ENCODE peak calls at places on chromosome 3, in eight cellular contexts. O is GM23248, W is Karpas-422, U is PC-3, B is hepatocyte, T is SK-N-SH, D is GM23338, S is PC-9. F is an unnamed sample. For H3K9me2, the result is how much of the 10 kb centered on the place peaks cover.

GRCh38 chr3:182713743-182714517 is 79.4 kb upstream of the ATP11B start:
- DNase-seq in O (peak), W (peak), U (peak), B (peak), T (peak), D (peak), S (peak), F (peak)

GRCh38 chr3:169133178-169134161 is 530.0 kb downstream of the MECOM start:
- DNase-seq in O (peak), W (no peak), U (peak), B (no peak), T (no peak), D (peak), S (no peak), F (no peak)

GRCh38 chr3:183555541-183556081 is at the start of gene KLHL6:
- DNase-seq in O (no peak), W (peak), U (no peak), B (no peak), T (no peak), D (no peak), S (no peak), F (peak)

GRCh38 chr3:100419406-100419805 is 18.1 kb downstream of the LNP1 start:
- DNase-seq in O (no peak), W (peak), U (no peak), B (no peak), T (no peak), D (no peak), S (no peak), F (peak)

GRCh38 chr3:187017511-187018230 is 87.3 kb downstream of the ST6GAL1 start:
- DNase-seq in O (no peak), W (peak), U (no peak), B (no peak), T (no peak), D (no peak), S (no peak), F (no peak)

GRCh38 chr3:169968224-169968623 is 1.6 kb downstream of the SEC62 start:
- DNase-seq in O (no peak), W (no peak), U (no peak), B (no peak), T (no peak), D (no peak), S (no peak), F (no peak)

GRCh38 chr3:43540625-43541024 is 81.2 kb downstream of the ANO10 start:
- DNase-seq in O (peak), W (no peak), U (no peak), B (no peak), T (no peak), D (no peak), S (no peak), F (no peak)

GRCh38 chr3:142027295-142027694 is 122.0 kb downstream of the TFDP2 start:
- DNase-seq in O (peak), W (no peak), U (no peak), B (no peak), T (no peak), D (peak), S (no peak), F (peak)

GRCh38 chr3:190051643-190052042 is 69.1 kb downstream of the P3H2 start:
- DNase-seq in O (no peak), W (no peak), U (no peak), B (no peak), T (no peak), D (peak), S (no peak), F (no peak)

GRCh38 chr3:53170325-53171108 is 9.5 kb downstream of the PRKCD start:
- DNase-seq in O (no peak), W (peak), U (no peak), B (peak), T (no peak), D (no peak), S (no peak), F (peak)

GRCh38 chr3:187368251-187368733 is at the start of gene RTP4:
- DNase-seq in O (peak), W (peak), U (peak), B (peak), T (no peak), D (no peak), S (no peak), F (peak)

GRCh38 chr3:184540777-184541681 is 20.6 kb upstream of the EPHB3 start:
- DNase-seq in O (peak), W (peak), U (peak), B (peak), T (no peak), D (peak), S (peak), F (peak)

GRCh38 chr3:151630938-151631417 is 102.7 kb upstream of the AADACL2 start:
- DNase-seq in O (peak), W (no peak), U (peak), B (peak), T (no peak), D (no peak), S (peak), F (no peak)

GRCh38 chr3:66255865-66256264 is 35.1 kb downstream of the SLC25A26 start:
- DNase-seq in O (no peak), W (peak), U (no peak), B (no peak), T (no peak), D (no peak), S (no peak), F (no peak)

GRCh38 chr3:32818431-32819085 is 761 bp downstream of the TRIM71 start:
- DNase-seq in O (no peak), W (no peak), U (no peak), B (peak), T (peak), D (no peak), S (no peak), F (no peak)

GRCh38 chr3:22728406-22728805 is 474.7 kb upstream of the UBE2E2 start:
- DNase-seq in O (no peak), W (no peak), U (no peak), B (no peak), T (no peak), D (no peak), S (no peak), F (no peak)

GRCh38 chr3:2774485-2774884 is 335.7 kb downstream of the IL5RA start:
- DNase-seq in O (no peak), W (no peak), U (no peak), B (no peak), T (no peak), D (no peak), S (no peak), F (no peak)

GRCh38 chr3:113271189-113271588 is 59.8 kb downstream of the BOC start:
- DNase-seq in O (no peak), W (peak), U (no peak), B (no peak), T (no peak), D (no peak), S (no peak), F (no peak)

GRCh38 chr3:88025001-88025552 is 33.7 kb downstream of the CGGBP1 start:
- DNase-seq in O (no peak), W (no peak), U (no peak), B (no peak), T (no peak), D (no peak), S (no peak), F (no peak)

GRCh38 chr3:151976211-151977050 is 103.0 kb downstream of the SUCNR1 start:
- DNase-seq in O (peak), W (no peak), U (peak), B (peak), T (no peak), D (no peak), S (peak), F (no peak)

GRCh38 chr3:150384517-150385212 is 23.4 kb upstream of the TSC22D2 start:
- DNase-seq in O (no peak), W (peak), U (no peak), B (peak), T (no peak), D (peak), S (no peak), F (peak)

GRCh38 chr3:106256249-106256957 is 387.6 kb upstream of the CBLB start:
- DNase-seq in O (no peak), W (peak), U (no peak), B (no peak), T (no peak), D (no peak), S (no peak), F (peak)

GRCh38 chr3:142993958-142994442 is 7.4 kb upstream of the U2SURP start:
- DNase-seq in O (peak), W (peak), U (peak), B (peak), T (peak), D (peak), S (peak), F (peak)

GRCh38 chr3:35946121-35946856 is 307.0 kb downstream of the ARPP21 start:
- DNase-seq in O (peak), W (peak), U (peak), B (peak), T (no peak), D (peak), S (no peak), F (peak)

GRCh38 chr3:195255176-195255500 is 15.8 kb downstream of the XXYLT1 start:
- DNase-seq in O (no peak), W (no peak), U (no peak), B (no peak), T (no peak), D (no peak), S (no peak), F (no peak)

GRCh38 chr3:49058011-49058410 is 28.8 kb upstream of the IMPDH2 start:
- DNase-seq in O (no peak), W (no peak), U (no peak), B (no peak), T (no peak), D (no peak), S (no peak), F (no peak)

GRCh38 chr3:193901007-193901406 is 234.9 kb upstream of the HES1 start:
- DNase-seq in O (no peak), W (no peak), U (no peak), B (no peak), T (no peak), D (no peak), S (no peak), F (no peak)

GRCh38 chr3:187183210-187183862 is 13.9 kb upstream of the RTP1 start:
- DNase-seq in O (peak), W (peak), U (no peak), B (no peak), T (no peak), D (no peak), S (no peak), F (no peak)

GRCh38 chr3:16402451-16402850 is 111.0 kb downstream of the RFTN1 start:
- DNase-seq in O (peak), W (no peak), U (peak), B (no peak), T (no peak), D (no peak), S (no peak), F (no peak)

GRCh38 chr3:16398542-16399126 is 114.9 kb downstream of the RFTN1 start:
- DNase-seq in O (no peak), W (no peak), U (no peak), B (no peak), T (no peak), D (no peak), S (no peak), F (no peak)

GRCh38 chr3:16401273-16401672 is 112.2 kb downstream of the RFTN1 start:
- DNase-seq in O (no peak), W (no peak), U (no peak), B (no peak), T (no peak), D (no peak), S (no peak), F (no peak)

GRCh38 chr3:16400143-16400935 is 113.2 kb downstream of the RFTN1 start:
- DNase-seq in O (no peak), W (no peak), U (no peak), B (no peak), T (no peak), D (no peak), S (no peak), F (no peak)

GRCh38 chr3:16399473-16399872 is 114.0 kb downstream of the RFTN1 start:
- DNase-seq in O (peak), W (no peak), U (peak), B (peak), T (peak), D (peak), S (no peak), F (peak)
- H3K27ac ChIP-seq in O (peak), W (peak), U (no peak), B (no peak), T (peak), D (no peak), S (no peak), F (peak)

DNA sequence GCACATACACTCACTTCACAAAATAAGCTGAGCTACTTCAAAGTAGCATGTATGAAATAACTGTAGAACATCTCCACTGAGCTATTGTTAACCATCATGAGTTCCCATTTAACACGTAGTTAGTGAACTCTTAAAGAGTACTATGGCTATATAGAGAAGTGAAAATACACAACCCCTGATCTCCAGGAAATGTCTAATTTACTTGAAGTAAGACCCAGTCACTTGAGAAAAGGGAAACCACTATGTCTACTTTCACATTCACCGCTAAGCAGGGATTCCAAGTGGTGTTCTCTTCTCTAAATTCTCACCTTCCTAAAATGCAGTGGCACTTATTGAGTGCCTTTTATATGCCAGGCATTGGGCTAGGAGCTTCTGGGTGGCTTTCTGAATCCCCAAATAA is 35.0 kb upstream of the COLQ start:
- DNase-seq in O (no peak), W (peak), U (no peak), B (no peak), T (no peak), D (no peak), S (no peak), F (peak)
- H3K9me2 ChIP-seq in O (under half), W (under half), U (under half), B (under half), T (under half), D (under half), S (under half), F (under half)

DNA sequence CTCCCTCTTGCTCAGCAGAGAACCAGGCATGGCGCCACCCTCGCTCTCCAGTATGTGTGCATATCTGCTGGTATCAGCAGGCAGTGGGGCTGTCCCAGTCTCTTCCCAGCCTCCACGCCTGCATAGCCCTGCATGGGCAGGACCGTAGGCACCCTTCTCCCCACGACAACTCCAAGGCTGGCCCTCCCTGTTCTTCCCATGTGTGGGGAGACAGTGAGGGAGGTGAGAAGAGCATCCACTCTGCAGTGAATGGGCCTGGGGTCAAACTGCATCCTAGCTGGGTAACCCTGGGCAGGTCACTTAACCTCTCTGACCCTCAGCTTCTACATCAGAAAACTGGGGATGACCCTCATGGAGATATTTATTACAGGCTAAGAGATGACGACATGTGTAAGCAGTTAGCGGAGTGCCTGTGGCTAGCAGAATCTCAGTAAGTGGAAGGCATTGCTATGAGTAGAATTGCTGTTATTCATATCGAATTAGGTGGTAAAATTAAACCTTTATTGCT is 13.3 kb upstream of the SSUH2 start:
- DNase-seq in O (no peak), W (no peak), U (peak), B (no peak), T (peak), D (no peak), S (no peak), F (no peak)
- H3K27ac ChIP-seq in O (no peak), W (no peak), U (peak), B (peak), T (peak), D (no peak), S (peak), F (peak)

GRCh38 chr3:61521229-61521628 is 40.1 kb upstream of the PTPRG start:
- DNase-seq in O (no peak), W (no peak), U (no peak), B (no peak), T (no peak), D (peak), S (no peak), F (no peak)

GRCh38 chr3:61522064-61522463 is 39.3 kb upstream of the PTPRG start:
- DNase-seq in O (no peak), W (no peak), U (no peak), B (no peak), T (no peak), D (peak), S (no peak), F (no peak)

GRCh38 chr3:61522629-61523028 is 38.7 kb upstream of the PTPRG start:
- DNase-seq in O (no peak), W (no peak), U (no peak), B (no peak), T (no peak), D (no peak), S (no peak), F (no peak)

DNA sequence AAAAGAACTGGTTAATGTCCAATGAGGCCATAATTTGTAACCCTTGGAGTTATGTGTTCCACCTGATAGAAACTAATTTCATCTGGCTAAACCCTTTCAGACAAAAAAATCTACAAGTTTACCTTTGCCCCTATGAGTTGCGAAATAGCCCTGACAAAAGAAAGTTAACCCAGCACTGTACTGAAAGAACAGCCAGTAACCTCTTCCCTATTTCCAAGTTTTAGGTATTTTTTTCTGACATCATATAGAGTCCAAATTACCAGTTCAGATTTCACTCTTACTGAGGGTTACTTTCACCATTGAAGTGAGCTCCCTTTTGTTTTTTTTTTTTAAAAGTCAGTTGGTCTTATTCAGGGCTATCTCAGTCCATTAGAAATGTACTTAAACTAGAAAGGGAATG is 42.8 kb upstream of the PTPRG start:
- DNase-seq in O (no peak), W (no peak), U (no peak), B (peak), T (no peak), D (no peak), S (no peak), F (no peak)
- H3K9me2 ChIP-seq in O (under half), W (under half), U (under half), B (under half), T (under half), D (under half), S (under half), F (under half)

DNA sequence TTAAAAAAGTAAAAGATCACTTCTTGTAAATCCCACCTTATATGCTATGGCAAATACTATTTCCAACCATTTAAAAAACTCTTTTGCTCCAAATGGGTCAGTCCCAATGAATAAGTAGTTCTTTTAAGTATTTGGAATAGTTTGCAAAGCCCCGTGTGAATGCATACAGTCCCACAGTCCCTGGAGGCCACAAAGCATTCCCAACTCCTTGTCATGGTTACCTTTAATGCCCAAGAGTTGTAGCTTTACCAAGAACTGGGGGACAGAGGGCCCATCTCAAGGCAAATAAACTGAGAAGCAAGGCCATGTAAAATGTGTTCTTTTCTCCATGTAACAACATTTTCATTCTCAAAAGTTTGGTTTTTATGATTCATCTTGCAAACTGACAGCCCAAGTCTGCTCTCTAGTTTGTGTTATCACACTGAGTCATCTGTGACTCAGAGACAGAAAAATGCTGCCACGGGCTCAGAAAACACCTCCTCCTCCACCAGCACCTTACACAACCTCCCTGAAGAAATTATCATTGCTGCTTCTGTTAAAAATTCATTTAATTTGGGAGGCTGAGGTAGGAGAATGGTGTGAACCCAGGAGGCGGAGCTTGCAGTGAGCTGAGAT is 336.2 kb downstream of the ERC2 start:
- DNase-seq in O (peak), W (no peak), U (peak), B (peak), T (no peak), D (peak), S (peak), F (no peak)
- H3K27ac ChIP-seq in O (peak), W (no peak), U (peak), B (peak), T (peak), D (no peak), S (no peak), F (no peak)

GRCh38 chr3:84165278-84165677 is 793.5 kb upstream of the CADM2 start:
- DNase-seq in O (no peak), W (no peak), U (peak), B (no peak), T (no peak), D (no peak), S (no peak), F (no peak)
- H3K9me2 ChIP-seq in O (under half), W (under half), U (under half), B (under half), T (under half), D (under half), S (under half), F (under half)